ENCODE peak calls at places on chromosomes 16 and 17, in five cellular contexts. C, D, K, V and N are unnamed samples.

GRCh38 chr17:81508639-81509047 is 4.0 kb downstream of the ACTG1 start:
- DNase-seq in D (peak; percentile 38), C (no peak), V (no peak), K (no peak), N (no peak)

GRCh38 chr16:86664518-86665318 is 86.4 kb downstream of the FOXL1 start:
- DNase-seq in C (no peak), V (no peak), D (no peak), K (no peak), N (peak; percentile 96)

GRCh38 chr16:78147846-78148535 is 48.5 kb downstream of the WWOX start:
- DNase-seq in V (no peak), K (no peak), C (no peak), D (no peak), N (no peak)

GRCh38 chr16:10835281-10835931 is 16.8 kb upstream of the TVP23A start:
- DNase-seq in K (no peak), D (no peak), V (no peak), C (no peak), N (no peak)

GRCh38 chr16:11205754-11206459 is 50.1 kb downstream of the SOCS1 start:
- DNase-seq in K (peak; percentile 38), V (no peak), D (no peak), C (no peak), N (no peak)

GRCh38 chr16:84520778-84521770 is 16.6 kb upstream of the MEAK7 start:
- DNase-seq in C (no peak), D (no peak), V (no peak), K (no peak), N (no peak)

GRCh38 chr17:44775838-44776621 is 17.2 kb downstream of the ADAM11 start:
- DNase-seq in C (no peak), K (no peak), D (peak; percentile 51), V (peak; percentile 94), N (no peak)

GRCh38 chr17:20289984-20290383 is 177.4 kb downstream of the LGALS9B start:
- DNase-seq in K (no peak), C (no peak), D (no peak), V (no peak), N (no peak)

GRCh38 chr16:2142942-2143868 is 5.2 kb upstream of the RAB26 start:
- DNase-seq in D (no peak), C (no peak), K (no peak), V (no peak), N (no peak)

GRCh38 chr16:66539628-66540469 is 10.1 kb downstream of the TK2 start:
- DNase-seq in K (no peak), C (no peak), D (no peak), V (no peak), N (peak; percentile 50)

GRCh38 chr16:56480776-56481467 is 29.6 kb downstream of the OGFOD1 start:
- DNase-seq in D (no peak), V (no peak), C (no peak), K (no peak), N (no peak)

GRCh38 chr16:87686697-87687570 is 78.9 kb downstream of the KLHDC4 start:
- DNase-seq in D (no peak), C (no peak), K (no peak), V (no peak), N (no peak)

GRCh38 chr16:54931041-54931756 is 534 bp downstream of the IRX5 start:
- DNase-seq in D (no peak), C (no peak), K (peak; percentile 60), V (no peak), N (no peak)

GRCh38 chr17:21043296-21044232 is 753 bp upstream of the USP22 start:
- DNase-seq in C (peak; percentile 96), D (peak; percentile 98), K (peak; percentile 98), V (peak; percentile 93), N (peak; percentile 97)

GRCh38 chr16:3780570-3780969 is 63.2 kb upstream of the TRAP1 start:
- DNase-seq in D (no peak), V (no peak), K (no peak), C (peak; percentile 29), N (peak; percentile 7)

GRCh38 chr16:760065-760464 is 469 bp upstream of the MSLN start:
- DNase-seq in V (no peak), D (no peak), K (no peak), C (no peak), N (no peak)
- H3K27me3 ChIP-seq in V (peaks cover 14% of the 10 kb centered on the region), D (no peaks in the 10 kb centered on the region), K (no peaks in the 10 kb centered on the region), C (no peaks in the 10 kb centered on the region), N (no peaks in the 10 kb centered on the region)

GRCh38 chr17:77400445-77400870 is 259.7 kb downstream of the SEC14L1 start:
- DNase-seq in K (peak; percentile 71), D (no peak), C (peak; percentile 76), V (no peak), N (peak; percentile 38)

GRCh38 chr17:77402159-77402731 is 261.5 kb downstream of the SEC14L1 start:
- DNase-seq in V (no peak), K (no peak), C (no peak), D (no peak), N (no peak)

GRCh38 chr17:77405867-77406513 is 265.2 kb downstream of the SEC14L1 start:
- DNase-seq in D (no peak), K (no peak), C (peak; percentile 47), V (no peak), N (no peak)

GRCh38 chr17:77404812-77405581 is 264.2 kb downstream of the SEC14L1 start:
- DNase-seq in C (peak; percentile 84), V (no peak), D (no peak), K (no peak), N (peak; percentile 74)

DNA sequence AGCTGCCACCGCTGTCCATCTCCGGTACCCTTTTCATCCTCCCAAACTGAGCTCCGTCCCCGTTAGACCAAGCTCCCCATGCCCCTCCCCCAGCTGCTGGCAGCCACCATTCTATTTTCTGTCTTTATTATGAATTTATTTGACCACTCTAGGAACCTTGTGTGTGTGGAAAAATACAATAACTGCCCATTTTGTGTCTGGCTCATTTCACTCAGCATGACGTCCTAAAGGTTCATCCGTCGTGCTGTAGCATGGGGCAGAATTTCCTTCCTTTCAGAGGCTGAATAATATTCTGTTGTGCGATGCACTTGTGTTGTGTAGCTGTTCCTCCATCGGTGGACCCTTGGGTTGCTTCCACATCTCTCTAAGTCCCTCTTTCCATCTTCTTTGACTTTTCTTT is 263.1 kb downstream of the SEC14L1 start:
- DNase-seq in D (no peak), K (no peak), V (no peak), C (no peak), N (no peak)
- H3K4me3 ChIP-seq in D (no peak overlapping the region), K (no peak overlapping the region), V (no peak overlapping the region), C (no peak overlapping the region), N (no peak overlapping the region)

GRCh38 chr16:12876778-12877177 is 24.6 kb upstream of the SHISA9 start:
- DNase-seq in D (no peak), V (no peak), K (no peak), C (no peak), N (no peak)

GRCh38 chr16:12871784-12872183 is 29.6 kb upstream of the SHISA9 start:
- DNase-seq in D (no peak), K (no peak), V (no peak), C (no peak), N (no peak)

GRCh38 chr16:12878973-12879372 is 22.4 kb upstream of the SHISA9 start:
- DNase-seq in D (no peak), C (no peak), V (no peak), K (no peak), N (no peak)

GRCh38 chr16:12869681-12870427 is 31.5 kb upstream of the SHISA9 start:
- DNase-seq in C (no peak), K (no peak), D (no peak), V (no peak), N (no peak)

DNA sequence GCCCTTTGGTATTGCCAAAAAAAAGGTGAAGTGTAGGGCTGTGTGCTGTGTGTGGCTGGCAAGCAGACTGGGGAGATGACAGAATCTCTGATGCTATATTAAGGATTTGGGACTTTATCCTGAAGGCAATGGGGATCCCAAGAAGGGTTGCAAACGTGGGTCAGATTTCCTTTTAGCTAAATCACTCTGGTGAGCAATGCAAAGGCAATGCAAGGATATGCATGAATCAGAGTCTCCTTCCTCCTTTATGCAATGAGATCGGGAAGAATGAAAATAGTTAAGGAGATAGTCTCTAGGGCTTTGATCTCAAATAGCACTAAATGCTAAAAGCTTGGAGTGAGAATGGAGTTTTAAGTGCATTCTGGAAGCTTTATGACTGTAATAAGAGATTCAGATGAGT is 27.3 kb upstream of the SHISA9 start:
- DNase-seq in C (no peak), V (no peak), D (no peak), K (peak; percentile 35), N (peak; percentile 33)
- H3K27ac ChIP-seq in C (no peak overlapping the region), V (no peak overlapping the region), D (no peak overlapping the region), K (no peak overlapping the region), N (no peak overlapping the region)

GRCh38 chr17:37747222-37747621 is 2.4 kb upstream of the HNF1B start:
- DNase-seq in K (no peak), C (no peak), V (no peak), D (no peak), N (no peak)
- H3K27me3 ChIP-seq in K (peaks cover 74% of the 10 kb centered on the region), C (peaks cover 37% of the 10 kb centered on the region), V (peaks cover 85% of the 10 kb centered on the region), D (no peaks in the 10 kb centered on the region), N (peaks cover 57% of the 10 kb centered on the region)

GRCh38 chr16:61891460-61891859 is 144.8 kb downstream of the CDH8 start:
- DNase-seq in V (no peak), K (no peak), D (no peak), C (no peak), N (no peak)
- H3K4me3 ChIP-seq in V (no peak overlapping the region), K (no peak overlapping the region), D (no peak overlapping the region), C (no peak overlapping the region), N (no peak overlapping the region)